ENCODE peak calls at places on chromosome 14, in five cellular contexts. One of them, this sample, is unnamed.

GRCh38 chr14:29822430-29822709 is 105.3 kb downstream of the PRKD1 start:
- ATAC-seq in activated B cell treated with CpG ODN at 0.5 μM for 24 hours: no peak
- ATAC-seq in T-helper 17 cell: no peak
- ATAC-seq in left ventricle myocardium superior: no peak
- ATAC-seq in activated CD8-positive, alpha-beta T cell treated with anti-CD3 and anti-CD28 coated beads for 36 hours: no peak
- ATAC-seq in this sample: no peak

GRCh38 chr14:56112781-56113180 is 5.4 kb upstream of the PELI2 start:
- ATAC-seq in left ventricle myocardium superior: no peak
- ATAC-seq in activated CD8-positive, alpha-beta T cell treated with anti-CD3 and anti-CD28 coated beads for 36 hours: no peak
- ATAC-seq in T-helper 17 cell: no peak
- ATAC-seq in activated B cell treated with CpG ODN at 0.5 μM for 24 hours: no peak
- ATAC-seq in this sample: no peak

GRCh38 chr14:75646762-75647161 is 13.9 kb downstream of the ERG28 start:
- ATAC-seq in left ventricle myocardium superior: no peak
- ATAC-seq in activated B cell treated with CpG ODN at 0.5 μM for 24 hours: no peak
- ATAC-seq in T-helper 17 cell: no peak
- ATAC-seq in activated CD8-positive, alpha-beta T cell treated with anti-CD3 and anti-CD28 coated beads for 36 hours: no peak
- ATAC-seq in this sample: no peak

GRCh38 chr14:52755607-52756316 is 25.8 kb downstream of the STYX start:
- ATAC-seq in activated CD8-positive, alpha-beta T cell treated with anti-CD3 and anti-CD28 coated beads for 36 hours: no peak
- ATAC-seq in activated B cell treated with CpG ODN at 0.5 μM for 24 hours: no peak
- ATAC-seq in T-helper 17 cell: no peak
- ATAC-seq in left ventricle myocardium superior: no peak
- ATAC-seq in this sample: no peak

GRCh38 chr14:73491256-73491976 is 683 bp downstream of the RIOX1 start:
- ATAC-seq in activated B cell treated with CpG ODN at 0.5 μM for 24 hours: peak
- ATAC-seq in left ventricle myocardium superior: peak
- ATAC-seq in activated CD8-positive, alpha-beta T cell treated with anti-CD3 and anti-CD28 coated beads for 36 hours: peak
- ATAC-seq in T-helper 17 cell: peak
- ATAC-seq in this sample: peak

GRCh38 chr14:71595441-71595840 is 336.8 kb upstream of the RGS6 start:
- ATAC-seq in left ventricle myocardium superior: no peak
- ATAC-seq in T-helper 17 cell: no peak
- ATAC-seq in activated CD8-positive, alpha-beta T cell treated with anti-CD3 and anti-CD28 coated beads for 36 hours: no peak
- ATAC-seq in activated B cell treated with CpG ODN at 0.5 μM for 24 hours: no peak
- ATAC-seq in this sample: no peak

GRCh38 chr14:50928002-50928635 is 16.2 kb downstream of the PYGL start:
- ATAC-seq in activated CD8-positive, alpha-beta T cell treated with anti-CD3 and anti-CD28 coated beads for 36 hours: no peak
- ATAC-seq in activated B cell treated with CpG ODN at 0.5 μM for 24 hours: no peak
- ATAC-seq in T-helper 17 cell: no peak
- ATAC-seq in left ventricle myocardium superior: peak
- ATAC-seq in this sample: no peak

GRCh38 chr14:61308198-61308597 is 13.2 kb upstream of the PRKCH start:
- ATAC-seq in left ventricle myocardium superior: peak
- ATAC-seq in activated B cell treated with CpG ODN at 0.5 μM for 24 hours: no peak
- ATAC-seq in activated CD8-positive, alpha-beta T cell treated with anti-CD3 and anti-CD28 coated beads for 36 hours: no peak
- ATAC-seq in T-helper 17 cell: no peak
- ATAC-seq in this sample: no peak

GRCh38 chr14:46053221-46053620 is 598.4 kb downstream of the RPL10L start:
- ATAC-seq in activated B cell treated with CpG ODN at 0.5 μM for 24 hours: no peak
- ATAC-seq in left ventricle myocardium superior: no peak
- ATAC-seq in activated CD8-positive, alpha-beta T cell treated with anti-CD3 and anti-CD28 coated beads for 36 hours: no peak
- ATAC-seq in T-helper 17 cell: no peak
- ATAC-seq in this sample: no peak

GRCh38 chr14:22449612-22449930 is 139.5 kb downstream of the DAD1 start:
- ATAC-seq in left ventricle myocardium superior: peak
- ATAC-seq in activated CD8-positive, alpha-beta T cell treated with anti-CD3 and anti-CD28 coated beads for 36 hours: no peak
- ATAC-seq in T-helper 17 cell: no peak
- ATAC-seq in activated B cell treated with CpG ODN at 0.5 μM for 24 hours: no peak
- ATAC-seq in this sample: no peak

GRCh38 chr14:23207146-23207540 is 23.7 kb upstream of the SLC7A8 start:
- ATAC-seq in activated CD8-positive, alpha-beta T cell treated with anti-CD3 and anti-CD28 coated beads for 36 hours: no peak
- ATAC-seq in T-helper 17 cell: no peak
- ATAC-seq in activated B cell treated with CpG ODN at 0.5 μM for 24 hours: no peak
- ATAC-seq in left ventricle myocardium superior: no peak
- ATAC-seq in this sample: no peak

GRCh38 chr14:45364565-45364964 is 111.6 kb upstream of the MIS18BP1 start:
- ATAC-seq in activated B cell treated with CpG ODN at 0.5 μM for 24 hours: no peak
- ATAC-seq in left ventricle myocardium superior: peak
- ATAC-seq in activated CD8-positive, alpha-beta T cell treated with anti-CD3 and anti-CD28 coated beads for 36 hours: no peak
- ATAC-seq in T-helper 17 cell: no peak
- ATAC-seq in this sample: no peak

GRCh38 chr14:25074112-25074511 is 24.2 kb upstream of the STXBP6 start:
- ATAC-seq in left ventricle myocardium superior: no peak
- ATAC-seq in activated B cell treated with CpG ODN at 0.5 μM for 24 hours: no peak
- ATAC-seq in T-helper 17 cell: no peak
- ATAC-seq in activated CD8-positive, alpha-beta T cell treated with anti-CD3 and anti-CD28 coated beads for 36 hours: no peak
- ATAC-seq in this sample: no peak

GRCh38 chr14:54127526-54127925 is 170.9 kb upstream of the BMP4 start:
- ATAC-seq in activated CD8-positive, alpha-beta T cell treated with anti-CD3 and anti-CD28 coated beads for 36 hours: no peak
- ATAC-seq in left ventricle myocardium superior: no peak
- ATAC-seq in activated B cell treated with CpG ODN at 0.5 μM for 24 hours: no peak
- ATAC-seq in T-helper 17 cell: no peak
- ATAC-seq in this sample: no peak

GRCh38 chr14:101819251-101819990 is 57.9 kb downstream of the PPP2R5C start:
- ATAC-seq in left ventricle myocardium superior: no peak
- ATAC-seq in T-helper 17 cell: peak
- ATAC-seq in activated CD8-positive, alpha-beta T cell treated with anti-CD3 and anti-CD28 coated beads for 36 hours: peak
- ATAC-seq in activated B cell treated with CpG ODN at 0.5 μM for 24 hours: no peak
- ATAC-seq in this sample: no peak

GRCh38 chr14:96122496-96122895 is 82.1 kb upstream of the BDKRB2 start:
- ATAC-seq in left ventricle myocardium superior: no peak
- ATAC-seq in activated B cell treated with CpG ODN at 0.5 μM for 24 hours: no peak
- ATAC-seq in activated CD8-positive, alpha-beta T cell treated with anti-CD3 and anti-CD28 coated beads for 36 hours: no peak
- ATAC-seq in T-helper 17 cell: no peak
- ATAC-seq in this sample: no peak

GRCh38 chr14:69669375-69669774 is 58.0 kb downstream of the SUSD6 start:
- ATAC-seq in T-helper 17 cell: no peak
- ATAC-seq in activated CD8-positive, alpha-beta T cell treated with anti-CD3 and anti-CD28 coated beads for 36 hours: no peak
- ATAC-seq in left ventricle myocardium superior: no peak
- ATAC-seq in activated B cell treated with CpG ODN at 0.5 μM for 24 hours: no peak
- ATAC-seq in this sample: no peak

GRCh38 chr14:104746951-104747481 is 5.9 kb upstream of the SIVA1 start:
- ATAC-seq in T-helper 17 cell: no peak
- ATAC-seq in activated CD8-positive, alpha-beta T cell treated with anti-CD3 and anti-CD28 coated beads for 36 hours: no peak
- ATAC-seq in activated B cell treated with CpG ODN at 0.5 μM for 24 hours: no peak
- ATAC-seq in left ventricle myocardium superior: peak
- ATAC-seq in this sample: no peak

GRCh38 chr14:69993326-69993725 is 114.1 kb downstream of the SMOC1 start:
- ATAC-seq in left ventricle myocardium superior: peak
- ATAC-seq in T-helper 17 cell: no peak
- ATAC-seq in activated B cell treated with CpG ODN at 0.5 μM for 24 hours: no peak
- ATAC-seq in activated CD8-positive, alpha-beta T cell treated with anti-CD3 and anti-CD28 coated beads for 36 hours: no peak
- ATAC-seq in this sample: no peak

GRCh38 chr14:50362791-50363733 is 33.6 kb downstream of the CDKL1 start:
- ATAC-seq in left ventricle myocardium superior: peak
- ATAC-seq in activated CD8-positive, alpha-beta T cell treated with anti-CD3 and anti-CD28 coated beads for 36 hours: peak
- ATAC-seq in activated B cell treated with CpG ODN at 0.5 μM for 24 hours: peak
- ATAC-seq in T-helper 17 cell: peak
- ATAC-seq in this sample: peak

GRCh38 chr14:78278464-78278863 is 108.3 kb downstream of the NRXN3 start:
- ATAC-seq in activated B cell treated with CpG ODN at 0.5 μM for 24 hours: no peak
- ATAC-seq in left ventricle myocardium superior: no peak
- ATAC-seq in T-helper 17 cell: no peak
- ATAC-seq in activated CD8-positive, alpha-beta T cell treated with anti-CD3 and anti-CD28 coated beads for 36 hours: no peak
- ATAC-seq in this sample: no peak